ENCODE peak calls at places on chromosomes 7 and 10, in ten cellular contexts. One of them, this sample, is unnamed.

GRCh38 chr10:86758231-86759072 is 2.0 kb downstream of the BMPR1A start:
- DNase-seq in stomach: no peak
- DNase-seq in right lobe of liver: no peak
- DNase-seq in upper lobe of left lung: no peak
- DNase-seq in prostate gland: no peak
- DNase-seq in HCT116: no peak
- DNase-seq in Peyer's patch: no peak
- DNase-seq in transverse colon: no peak
- DNase-seq in body of pancreas: no peak
- DNase-seq in A549: no peak
- DNase-seq in this sample: no peak

GRCh38 chr7:92569137-92569536 is 21.1 kb downstream of the FAM133B start:
- DNase-seq in transverse colon: no peak
- DNase-seq in upper lobe of left lung: no peak
- DNase-seq in Peyer's patch: no peak
- DNase-seq in body of pancreas: no peak
- DNase-seq in stomach: no peak
- DNase-seq in prostate gland: no peak
- DNase-seq in right lobe of liver: no peak
- DNase-seq in A549: no peak
- DNase-seq in HCT116: no peak
- DNase-seq in this sample: no peak

GRCh38 chr10:33041783-33042437 is 83.9 kb upstream of the ITGB1 start:
- DNase-seq in prostate gland: no peak
- DNase-seq in Peyer's patch: no peak
- DNase-seq in body of pancreas: peak
- DNase-seq in transverse colon: no peak
- DNase-seq in upper lobe of left lung: no peak
- DNase-seq in stomach: no peak
- DNase-seq in right lobe of liver: no peak
- DNase-seq in HCT116: no peak
- DNase-seq in A549: no peak
- DNase-seq in this sample: no peak

GRCh38 chr10:8616166-8616565 is 561.7 kb downstream of the GATA3 start:
- DNase-seq in Peyer's patch: no peak
- DNase-seq in transverse colon: no peak
- DNase-seq in A549: no peak
- DNase-seq in upper lobe of left lung: no peak
- DNase-seq in stomach: no peak
- DNase-seq in HCT116: no peak
- DNase-seq in prostate gland: peak
- DNase-seq in body of pancreas: no peak
- DNase-seq in right lobe of liver: no peak
- DNase-seq in this sample: no peak

GRCh38 chr7:15555385-15555859 is 6.4 kb downstream of the AGMO start:
- DNase-seq in stomach: no peak
- DNase-seq in prostate gland: no peak
- DNase-seq in HCT116: no peak
- DNase-seq in upper lobe of left lung: no peak
- DNase-seq in right lobe of liver: no peak
- DNase-seq in A549: no peak
- DNase-seq in Peyer's patch: no peak
- DNase-seq in transverse colon: no peak
- DNase-seq in body of pancreas: no peak
- DNase-seq in this sample: no peak

GRCh38 chr7:12893292-12893691 is 205.9 kb downstream of the ARL4A start:
- DNase-seq in body of pancreas: no peak
- DNase-seq in Peyer's patch: no peak
- DNase-seq in stomach: no peak
- DNase-seq in transverse colon: no peak
- DNase-seq in A549: no peak
- DNase-seq in prostate gland: no peak
- DNase-seq in HCT116: no peak
- DNase-seq in upper lobe of left lung: no peak
- DNase-seq in right lobe of liver: no peak
- DNase-seq in this sample: no peak

GRCh38 chr10:129293991-129294700 is 172.9 kb upstream of the MGMT start:
- DNase-seq in upper lobe of left lung: no peak
- DNase-seq in stomach: no peak
- DNase-seq in transverse colon: no peak
- DNase-seq in prostate gland: no peak
- DNase-seq in HCT116: no peak
- DNase-seq in Peyer's patch: no peak
- DNase-seq in body of pancreas: no peak
- DNase-seq in right lobe of liver: no peak
- DNase-seq in A549: no peak
- DNase-seq in this sample: no peak

GRCh38 chr10:113736576-113736975 is 14.9 kb upstream of the PLEKHS1 start:
- DNase-seq in right lobe of liver: no peak
- DNase-seq in prostate gland: no peak
- DNase-seq in transverse colon: no peak
- DNase-seq in body of pancreas: no peak
- DNase-seq in HCT116: no peak
- DNase-seq in Peyer's patch: no peak
- DNase-seq in upper lobe of left lung: no peak
- DNase-seq in A549: no peak
- DNase-seq in stomach: no peak
- DNase-seq in this sample: no peak

GRCh38 chr10:91551856-91552255 is 81.0 kb downstream of the PPP1R3C start:
- DNase-seq in HCT116: peak
- DNase-seq in A549: peak
- DNase-seq in prostate gland: no peak
- DNase-seq in Peyer's patch: peak
- DNase-seq in transverse colon: no peak
- DNase-seq in right lobe of liver: peak
- DNase-seq in body of pancreas: peak
- DNase-seq in stomach: peak
- DNase-seq in upper lobe of left lung: no peak
- DNase-seq in this sample: peak

GRCh38 chr7:82443044-82443800 is at the start of gene CACNA2D1:
- DNase-seq in A549: peak
- DNase-seq in upper lobe of left lung: no peak
- DNase-seq in HCT116: no peak
- DNase-seq in body of pancreas: peak
- DNase-seq in transverse colon: peak
- DNase-seq in Peyer's patch: no peak
- DNase-seq in prostate gland: peak
- DNase-seq in right lobe of liver: no peak
- DNase-seq in stomach: peak
- DNase-seq in this sample: peak

GRCh38 chr7:1700086-1700485 is 30.0 kb downstream of the ELFN1 start:
- DNase-seq in prostate gland: no peak
- DNase-seq in A549: no peak
- DNase-seq in body of pancreas: no peak
- DNase-seq in stomach: no peak
- DNase-seq in Peyer's patch: peak
- DNase-seq in transverse colon: no peak
- DNase-seq in HCT116: no peak
- DNase-seq in upper lobe of left lung: peak
- DNase-seq in right lobe of liver: no peak
- DNase-seq in this sample: no peak

GRCh38 chr10:47257396-47258120 is 42.4 kb upstream of the GDF10 start:
- DNase-seq in body of pancreas: no peak
- DNase-seq in Peyer's patch: no peak
- DNase-seq in stomach: no peak
- DNase-seq in HCT116: no peak
- DNase-seq in upper lobe of left lung: no peak
- DNase-seq in prostate gland: no peak
- DNase-seq in right lobe of liver: no peak
- DNase-seq in transverse colon: no peak
- DNase-seq in A549: no peak
- DNase-seq in this sample: no peak

GRCh38 chr7:322111-322671 is 32.2 kb downstream of the FOXL3 start:
- DNase-seq in A549: peak
- DNase-seq in transverse colon: peak
- DNase-seq in stomach: peak
- DNase-seq in prostate gland: peak
- DNase-seq in right lobe of liver: peak
- DNase-seq in Peyer's patch: peak
- DNase-seq in HCT116: peak
- DNase-seq in upper lobe of left lung: peak
- DNase-seq in body of pancreas: peak
- DNase-seq in this sample: peak

GRCh38 chr7:99631311-99632109 is 14.8 kb downstream of the ZSCAN25 start:
- DNase-seq in body of pancreas: peak
- DNase-seq in prostate gland: peak
- DNase-seq in A549: peak
- DNase-seq in stomach: no peak
- DNase-seq in transverse colon: no peak
- DNase-seq in HCT116: no peak
- DNase-seq in Peyer's patch: no peak
- DNase-seq in upper lobe of left lung: no peak
- DNase-seq in right lobe of liver: no peak
- DNase-seq in this sample: peak

GRCh38 chr10:43355749-43356371 is 15.6 kb upstream of the FXYD4 start:
- DNase-seq in body of pancreas: no peak
- DNase-seq in Peyer's patch: peak
- DNase-seq in stomach: no peak
- DNase-seq in upper lobe of left lung: no peak
- DNase-seq in HCT116: peak
- DNase-seq in prostate gland: no peak
- DNase-seq in A549: no peak
- DNase-seq in right lobe of liver: no peak
- DNase-seq in transverse colon: peak
- DNase-seq in this sample: peak

GRCh38 chr7:150668472-150668911 is 17.0 kb upstream of the GIMAP2 start:
- DNase-seq in prostate gland: no peak
- DNase-seq in stomach: no peak
- DNase-seq in Peyer's patch: peak
- DNase-seq in body of pancreas: no peak
- DNase-seq in right lobe of liver: no peak
- DNase-seq in HCT116: no peak
- DNase-seq in upper lobe of left lung: no peak
- DNase-seq in transverse colon: no peak
- DNase-seq in A549: no peak
- DNase-seq in this sample: no peak
- TF ChIP-seq POLR2A in prostate gland: no peak
- TF ChIP-seq POLR2A in stomach: no peak
- TF ChIP-seq POLR2A in Peyer's patch: no peak
- TF ChIP-seq POLR2A in body of pancreas: no peak
- TF ChIP-seq POLR2A in right lobe of liver: no peak
- TF ChIP-seq POLR2A in HCT116: no peak
- TF ChIP-seq POLR2A in upper lobe of left lung: no peak
- TF ChIP-seq POLR2A in transverse colon: no peak
- TF ChIP-seq POLR2A in A549: no peak
- TF ChIP-seq POLR2A in this sample: no peak

GRCh38 chr10:125822878-125823662 is at the start of the genes BCCIP and UROS:
- DNase-seq in Peyer's patch: peak
- DNase-seq in A549: peak
- DNase-seq in upper lobe of left lung: peak
- DNase-seq in prostate gland: peak
- DNase-seq in stomach: peak
- DNase-seq in HCT116: peak
- DNase-seq in right lobe of liver: peak
- DNase-seq in transverse colon: peak
- DNase-seq in body of pancreas: peak
- DNase-seq in this sample: peak
- TF ChIP-seq POLR2A in Peyer's patch: peak
- TF ChIP-seq POLR2A in A549: peak
- TF ChIP-seq POLR2A in upper lobe of left lung: peak
- TF ChIP-seq POLR2A in prostate gland: peak
- TF ChIP-seq POLR2A in stomach: no peak
- TF ChIP-seq POLR2A in HCT116: peak
- TF ChIP-seq POLR2A in right lobe of liver: peak
- TF ChIP-seq POLR2A in transverse colon: peak
- TF ChIP-seq POLR2A in body of pancreas: no peak
- TF ChIP-seq POLR2A in this sample: peak

GRCh38 chr10:103241262-103242011 is 4.2 kb upstream of the RPEL1 start:
- DNase-seq in body of pancreas: peak
- DNase-seq in transverse colon: peak
- DNase-seq in prostate gland: peak
- DNase-seq in HCT116: peak
- DNase-seq in right lobe of liver: peak
- DNase-seq in upper lobe of left lung: peak
- DNase-seq in A549: peak
- DNase-seq in Peyer's patch: peak
- DNase-seq in stomach: peak
- DNase-seq in this sample: peak

GRCh38 chr10:103246328-103246727 is 641 bp downstream of the RPEL1 start:
- DNase-seq in upper lobe of left lung: no peak
- DNase-seq in stomach: no peak
- DNase-seq in transverse colon: no peak
- DNase-seq in A549: no peak
- DNase-seq in Peyer's patch: no peak
- DNase-seq in HCT116: no peak
- DNase-seq in body of pancreas: no peak
- DNase-seq in right lobe of liver: no peak
- DNase-seq in prostate gland: no peak
- DNase-seq in this sample: no peak

GRCh38 chr10:103244663-103245271 is 920 bp upstream of the RPEL1 start:
- DNase-seq in HCT116: peak
- DNase-seq in transverse colon: peak
- DNase-seq in upper lobe of left lung: peak
- DNase-seq in Peyer's patch: peak
- DNase-seq in body of pancreas: peak
- DNase-seq in A549: peak
- DNase-seq in right lobe of liver: peak
- DNase-seq in stomach: peak
- DNase-seq in prostate gland: peak
- DNase-seq in this sample: peak
- TF ChIP-seq POLR2A in HCT116: no peak
- TF ChIP-seq POLR2A in transverse colon: no peak
- TF ChIP-seq POLR2A in upper lobe of left lung: no peak
- TF ChIP-seq POLR2A in Peyer's patch: no peak
- TF ChIP-seq POLR2A in body of pancreas: no peak
- TF ChIP-seq POLR2A in A549: no peak
- TF ChIP-seq POLR2A in right lobe of liver: no peak
- TF ChIP-seq POLR2A in stomach: no peak
- TF ChIP-seq POLR2A in prostate gland: no peak
- TF ChIP-seq POLR2A in this sample: no peak

DNA sequence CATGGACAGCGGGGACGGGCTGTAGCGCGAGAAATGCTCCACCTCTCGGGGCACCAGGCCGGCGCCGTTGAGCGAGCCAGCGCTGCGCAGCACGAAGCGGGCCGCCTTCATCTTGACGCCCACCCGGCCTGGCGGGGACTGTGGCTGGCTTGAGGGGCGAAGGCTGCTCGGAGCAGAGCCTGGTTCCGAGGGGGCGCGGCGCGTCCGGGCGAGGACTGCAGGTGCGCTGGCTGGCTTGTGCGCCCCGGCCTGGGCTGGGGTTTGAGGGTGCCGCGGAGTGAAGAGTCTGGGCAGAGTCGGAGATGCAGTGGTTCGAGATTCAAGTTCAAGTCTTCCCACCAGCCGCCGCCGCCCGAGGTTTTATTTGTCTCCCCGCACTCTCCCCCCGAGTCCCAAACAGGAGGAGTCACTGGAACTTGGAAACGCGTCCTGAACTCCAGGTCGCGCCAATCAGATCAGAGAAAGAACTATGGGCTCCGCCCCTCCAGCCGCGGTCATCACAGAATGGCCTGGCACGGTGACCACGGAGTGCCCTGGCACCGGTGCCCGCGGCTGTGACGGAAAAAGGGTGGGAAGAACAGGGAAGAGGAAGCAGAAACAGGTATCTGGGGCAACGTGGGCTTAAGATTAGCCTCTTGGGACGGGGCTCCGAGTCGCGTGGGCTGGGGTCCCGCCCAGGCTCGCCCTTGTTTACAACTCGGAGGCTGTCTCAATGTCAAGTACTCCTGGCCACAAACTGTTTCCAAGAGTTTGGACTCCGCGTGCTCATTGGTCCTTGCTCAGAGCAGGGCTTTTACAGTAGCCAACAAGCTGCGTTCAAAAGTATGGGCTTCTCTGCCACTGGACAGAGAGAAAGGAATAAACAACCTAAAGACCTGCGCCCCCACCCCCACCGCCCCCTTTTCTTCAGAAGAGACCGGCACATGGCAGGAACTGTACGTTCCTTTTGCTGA is at the start of gene PDK4:
- DNase-seq in HCT116: peak
- DNase-seq in body of pancreas: peak
- DNase-seq in right lobe of liver: peak
- DNase-seq in A549: peak
- DNase-seq in prostate gland: peak
- DNase-seq in stomach: peak
- DNase-seq in upper lobe of left lung: peak
- DNase-seq in Peyer's patch: peak
- DNase-seq in transverse colon: peak
- DNase-seq in this sample: peak
- TF ChIP-seq POLR2A in HCT116: no peak
- TF ChIP-seq POLR2A in body of pancreas: peak
- TF ChIP-seq POLR2A in right lobe of liver: peak
- TF ChIP-seq POLR2A in A549: peak
- TF ChIP-seq POLR2A in prostate gland: peak
- TF ChIP-seq POLR2A in stomach: peak
- TF ChIP-seq POLR2A in upper lobe of left lung: peak
- TF ChIP-seq POLR2A in Peyer's patch: peak
- TF ChIP-seq POLR2A in transverse colon: peak
- TF ChIP-seq POLR2A in this sample: peak